ENCODE peak calls at places on chromosomes 7 and 10, in ten cellular contexts. G is prostate gland; L is body of pancreas; D is fibroblast of mammary gland; V is adrenal gland; P is effector memory CD4-positive, alpha-beta T cell; A is epithelial cell of esophagus; S is A549; K is H7; F is PC-9. U is an unnamed sample.

GRCh38 chr10:87000491-87000890 is 19.6 kb upstream of the FAM25A start:
- DNase-seq in D (peak), A (no peak), K (no peak), P (no peak), F (no peak), S (no peak), G (no peak), V (no peak), L (no peak), U (no peak)

GRCh38 chr10:974038-974784 is 14.0 kb upstream of the GTPBP4 start:
- DNase-seq in D (peak), F (no peak), L (peak), S (no peak), A (no peak), P (no peak), G (no peak), V (no peak), K (no peak), U (no peak)

GRCh38 chr10:10804998-10805737 is 212.5 kb upstream of the CELF2 start:
- DNase-seq in A (peak), V (no peak), P (no peak), F (peak), G (no peak), L (no peak), S (no peak), D (peak), K (no peak), U (no peak)

GRCh38 chr7:12409097-12409711 is 5.5 kb upstream of the VWDE start:
- DNase-seq in D (no peak), F (no peak), A (no peak), L (no peak), K (no peak), V (no peak), G (no peak), P (no peak), S (no peak), U (no peak)

GRCh38 chr7:22617166-22617565 is 109.8 kb upstream of the IL6 start:
- DNase-seq in L (no peak), P (no peak), V (no peak), G (no peak), K (no peak), F (no peak), A (no peak), S (no peak), D (peak), U (no peak)

GRCh38 chr7:68663392-68663791 is 934.9 kb upstream of the AUTS2 start:
- DNase-seq in G (no peak), F (no peak), D (no peak), A (no peak), P (no peak), V (no peak), K (no peak), L (no peak), S (no peak), U (no peak)

GRCh38 chr7:139127648-139128047 is 18.1 kb upstream of the ZC3HAV1 start:
- DNase-seq in L (no peak), D (peak), A (no peak), P (no peak), S (no peak), F (no peak), V (no peak), G (no peak), K (no peak), U (no peak)

GRCh38 chr7:26534649-26535482 is 243.2 kb downstream of the SNX10 start:
- DNase-seq in S (no peak), K (no peak), P (no peak), A (no peak), V (no peak), F (no peak), D (no peak), G (peak), L (no peak), U (no peak)

GRCh38 chr10:90175161-90175681 is 473.8 kb downstream of the KIF20B start:
- DNase-seq in D (peak), F (no peak), A (peak), P (no peak), G (no peak), S (no peak), L (no peak), V (no peak), K (no peak), U (no peak)

GRCh38 chr7:133742709-133743538 is 384.2 kb upstream of the LRGUK start:
- DNase-seq in P (no peak), G (no peak), D (peak), K (no peak), A (peak), L (no peak), F (no peak), S (no peak), V (no peak), U (no peak)

GRCh38 chr10:69318997-69319727 is 40.9 kb downstream of the HK1 start:
- DNase-seq in G (peak), K (peak), P (peak), D (peak), S (peak), V (peak), L (peak), A (peak), F (peak), U (peak)

GRCh38 chr7:119256001-119256400 is 1017.0 kb upstream of the KCND2 start:
- DNase-seq in D (no peak), S (no peak), G (no peak), P (no peak), V (no peak), K (no peak), F (no peak), L (no peak), A (no peak), U (no peak)

GRCh38 chr10:117047947-117048346 is 43.0 kb upstream of the SHTN1 start:
- DNase-seq in G (no peak), L (no peak), P (no peak), K (no peak), V (no peak), D (no peak), S (no peak), A (no peak), F (no peak), U (no peak)

GRCh38 chr7:128381161-128381821 is 19.8 kb upstream of the PRRT4 start:
- DNase-seq in F (peak), K (peak), V (peak), L (no peak), P (no peak), S (no peak), A (peak), D (no peak), G (no peak), U (no peak)

GRCh38 chr10:83555264-83555663 is 584.0 kb upstream of the GHITM start:
- DNase-seq in V (no peak), L (no peak), S (no peak), D (no peak), P (no peak), F (no peak), A (no peak), K (no peak), G (no peak), U (no peak)

GRCh38 chr7:150403376-150404171 is 24.4 kb downstream of the ZNF775 start:
- DNase-seq in V (peak), F (no peak), A (no peak), L (no peak), P (no peak), D (no peak), G (no peak), K (no peak), S (no peak), U (no peak)

GRCh38 chr10:111207525-111207924 is 130.7 kb downstream of the ADRA2A start:
- DNase-seq in L (peak), S (no peak), P (no peak), K (peak), F (no peak), G (no peak), V (no peak), D (no peak), A (no peak), U (peak)

GRCh38 chr10:12906051-12906541 is 95.4 kb downstream of the CCDC3 start:
- DNase-seq in A (no peak), V (no peak), P (no peak), G (peak), F (no peak), S (no peak), L (no peak), D (no peak), K (no peak), U (no peak)

GRCh38 chr10:101403161-101403560 is 49.2 kb downstream of the BTRC start:
- DNase-seq in K (no peak), L (no peak), S (no peak), P (no peak), V (no peak), D (no peak), G (no peak), A (no peak), F (no peak), U (no peak)

GRCh38 chr10:32746869-32747268 is 211.2 kb downstream of the ITGB1 start:
- DNase-seq in K (no peak), G (no peak), F (no peak), S (no peak), A (no peak), P (no peak), D (no peak), L (no peak), V (no peak), U (no peak)

GRCh38 chr7:35753761-35754603 is 46.9 kb upstream of the SEPTIN7 start:
- DNase-seq in F (no peak), S (no peak), V (peak), D (peak), L (no peak), P (no peak), A (no peak), K (no peak), G (no peak), U (no peak)

GRCh38 chr10:17062493-17063487 is 66.8 kb downstream of the CUBN start:
- DNase-seq in G (no peak), P (no peak), F (peak), L (peak), V (no peak), K (peak), S (peak), D (peak), A (peak), U (no peak)

GRCh38 chr7:1024331-1024761 is 20.0 kb upstream of the GPR146 start:
- DNase-seq in P (no peak), V (no peak), K (no peak), F (no peak), D (no peak), G (no peak), S (no peak), L (no peak), A (no peak), U (no peak)
- H3K4me3 ChIP-seq in P (no peak), V (no peak), K (no peak), F (no peak), D (no peak), G (no peak), S (no peak), L (no peak), A (no peak), U (no peak)

GRCh38 chr7:44935016-44935415 is 43.8 kb downstream of the MYO1G start:
- DNase-seq in G (no peak), L (no peak), K (no peak), S (no peak), F (no peak), V (no peak), A (no peak), D (no peak), P (no peak), U (no peak)
- H3K4me3 ChIP-seq in G (no peak), L (no peak), K (no peak), S (no peak), F (no peak), V (no peak), A (no peak), D (no peak), P (no peak), U (no peak)

GRCh38 chr10:79946270-79947082 is 2.4 kb downstream of the SFTPD start:
- DNase-seq in A (no peak), V (no peak), F (no peak), K (no peak), S (no peak), P (no peak), G (no peak), L (no peak), D (no peak), U (no peak)
- H3K4me3 ChIP-seq in A (no peak), V (no peak), F (no peak), K (no peak), S (no peak), P (no peak), G (no peak), L (no peak), D (no peak), U (no peak)

GRCh38 chr10:88138319-88138848 is 275.0 kb downstream of the PTEN start:
- DNase-seq in A (peak), L (no peak), G (no peak), F (no peak), V (no peak), K (no peak), S (no peak), D (no peak), P (no peak), U (no peak)
- H3K4me3 ChIP-seq in A (no peak), L (no peak), G (no peak), F (no peak), V (no peak), K (no peak), S (no peak), D (no peak), P (no peak), U (no peak)

DNA sequence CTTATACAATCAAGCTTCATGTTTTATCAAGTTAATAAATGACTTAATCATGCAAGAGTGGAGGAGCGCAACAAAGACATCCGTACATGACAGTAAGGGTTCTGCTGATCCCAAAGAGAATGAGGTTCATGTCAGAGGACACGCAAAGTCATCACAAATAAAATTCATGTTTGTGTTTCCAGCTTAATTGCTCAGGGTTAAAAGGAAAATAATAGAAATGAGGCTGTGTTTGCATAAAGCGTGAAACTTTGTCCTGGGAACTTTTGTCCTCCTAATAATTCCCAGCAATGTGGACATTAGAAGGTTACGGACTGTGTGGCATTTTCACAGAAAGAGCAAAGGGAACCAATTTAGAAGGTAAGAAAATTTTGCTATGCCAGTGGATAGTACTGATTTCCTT is 237.3 kb downstream of the INHBA start:
- DNase-seq in P (no peak), D (no peak), V (no peak), S (no peak), K (no peak), F (no peak), G (no peak), L (no peak), A (no peak), U (no peak)
- H3K4me3 ChIP-seq in P (no peak), D (no peak), V (no peak), S (no peak), K (no peak), F (no peak), G (no peak), L (no peak), A (no peak), U (no peak)

GRCh38 chr10:97729014-97729413 is 7.9 kb upstream of the ZFYVE27 start:
- DNase-seq in V (no peak), A (no peak), D (no peak), L (no peak), S (no peak), F (no peak), P (no peak), G (no peak), K (no peak), U (no peak)
- H3K4me3 ChIP-seq in V (no peak), A (no peak), D (no peak), L (no peak), S (no peak), F (no peak), P (no peak), G (no peak), K (no peak), U (no peak)

DNA sequence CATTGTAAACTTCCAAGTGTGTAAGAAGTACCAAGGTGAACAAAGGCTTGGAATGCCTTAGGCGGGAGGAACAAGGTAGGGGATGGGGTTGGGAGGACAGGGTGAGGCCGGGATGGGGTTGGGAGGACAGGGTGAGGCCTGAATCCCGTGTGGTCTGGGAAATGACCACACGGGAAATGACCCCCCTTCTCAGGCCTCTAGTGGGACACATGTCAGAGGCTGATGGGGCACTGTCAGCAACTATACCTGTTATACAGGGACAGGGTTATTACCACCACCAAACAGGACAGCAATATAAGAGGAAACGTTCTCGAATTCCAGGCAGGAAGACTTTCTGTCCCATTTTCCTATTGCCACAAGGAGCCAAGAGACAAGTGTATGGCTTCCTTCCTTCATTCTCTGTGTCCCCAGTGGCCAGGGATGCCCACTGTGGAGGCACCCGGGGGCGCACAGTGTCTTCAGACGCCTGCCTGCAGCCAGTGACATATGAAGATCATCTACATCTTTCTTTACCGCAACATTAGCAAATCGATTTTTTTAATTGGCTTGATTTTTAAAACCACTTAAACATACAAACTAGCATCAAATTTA is 1.3 kb downstream of the MKI67 start:
- DNase-seq in V (no peak), P (no peak), S (peak), G (no peak), A (no peak), F (no peak), L (no peak), D (no peak), K (peak), U (no peak)
- H3K4me3 ChIP-seq in V (no peak), P (peak), S (peak), G (no peak), A (peak), F (peak), L (no peak), D (peak), K (peak), U (peak)

U was measured in CD8-positive, alpha-beta T cell.